ENCODE peak calls at places on chromosomes 7 and 10, in four cellular contexts. One of them, this sample, is unnamed.
A peak's percentile ranks its signal among the peaks of the same experiment; 100 is the strongest.

GRCh38 chr10:60942604-60943269 is 1.2 kb downstream of the RHOBTB1 start:
- DNase-seq in small intestine: peak; percentile 32
- DNase-seq in ovary: peak; percentile 58
- DNase-seq in fibroblast of lung: peak; percentile 52
- DNase-seq in this sample: no peak

GRCh38 chr10:121288864-121289659 is 309.2 kb downstream of the FGFR2 start:
- DNase-seq in small intestine: no peak
- DNase-seq in ovary: no peak
- DNase-seq in fibroblast of lung: no peak
- DNase-seq in this sample: no peak

GRCh38 chr10:78688945-78689935 is 379.5 kb upstream of the ZMIZ1 start:
- DNase-seq in small intestine: no peak
- DNase-seq in ovary: no peak
- DNase-seq in fibroblast of lung: no peak
- DNase-seq in this sample: no peak

GRCh38 chr7:20158684-20159083 is 58.5 kb downstream of the MACC1 start:
- DNase-seq in small intestine: peak; percentile 27
- DNase-seq in ovary: no peak
- DNase-seq in fibroblast of lung: peak; percentile 58
- DNase-seq in this sample: no peak

GRCh38 chr7:149854611-149855367 is 16.6 kb downstream of the ZNF862 start:
- DNase-seq in small intestine: peak; percentile 74
- DNase-seq in ovary: peak; percentile 75
- DNase-seq in fibroblast of lung: peak; percentile 51
- DNase-seq in this sample: peak; percentile 21

GRCh38 chr7:6158424-6159096 is 113.9 kb downstream of the CYTH3 start:
- DNase-seq in small intestine: no peak
- DNase-seq in ovary: no peak
- DNase-seq in fibroblast of lung: no peak
- DNase-seq in this sample: no peak

GRCh38 chr10:132851451-132851850 is 65.5 kb upstream of the NKX6-2 start:
- DNase-seq in small intestine: no peak
- DNase-seq in ovary: no peak
- DNase-seq in fibroblast of lung: no peak
- DNase-seq in this sample: no peak

GRCh38 chr10:98577168-98577567 is 130.4 kb upstream of the HPS1 start:
- DNase-seq in small intestine: no peak
- DNase-seq in ovary: no peak
- DNase-seq in fibroblast of lung: no peak
- DNase-seq in this sample: no peak

GRCh38 chr7:107931740-107932515 is 40.9 kb downstream of the DLD start:
- DNase-seq in small intestine: no peak
- DNase-seq in ovary: no peak
- DNase-seq in fibroblast of lung: no peak
- DNase-seq in this sample: no peak

GRCh38 chr7:150891740-150892139 is 39.4 kb downstream of the AOC1 start:
- DNase-seq in small intestine: no peak
- DNase-seq in ovary: no peak
- DNase-seq in fibroblast of lung: no peak
- DNase-seq in this sample: no peak

GRCh38 chr10:78041170-78042057 is 7.8 kb downstream of the RPS24 start:
- DNase-seq in small intestine: no peak
- DNase-seq in ovary: no peak
- DNase-seq in fibroblast of lung: no peak
- DNase-seq in this sample: no peak

GRCh38 chr7:25944777-25945176 is 207.2 kb upstream of the NFE2L3 start:
- DNase-seq in small intestine: peak; percentile 51
- DNase-seq in ovary: no peak
- DNase-seq in fibroblast of lung: no peak
- DNase-seq in this sample: no peak

GRCh38 chr7:39589323-39590111 is 23.3 kb downstream of the YAE1 start:
- DNase-seq in small intestine: peak; percentile 31
- DNase-seq in ovary: no peak
- DNase-seq in fibroblast of lung: peak; percentile 64
- DNase-seq in this sample: no peak

GRCh38 chr10:84237199-84238051 is 3.9 kb downstream of the LRIT1 start:
- DNase-seq in small intestine: no peak
- DNase-seq in ovary: no peak
- DNase-seq in fibroblast of lung: no peak
- DNase-seq in this sample: no peak

GRCh38 chr10:77192402-77192801 is 445.2 kb downstream of the KCNMA1 start:
- DNase-seq in small intestine: no peak
- DNase-seq in ovary: no peak
- DNase-seq in fibroblast of lung: no peak
- DNase-seq in this sample: no peak

GRCh38 chr7:67523706-67524105 is 527.1 kb downstream of the TYW1 start:
- DNase-seq in small intestine: no peak
- DNase-seq in ovary: no peak
- DNase-seq in fibroblast of lung: no peak
- DNase-seq in this sample: no peak

GRCh38 chr10:96670786-96671185 is 49.5 kb downstream of the PIK3AP1 start:
- DNase-seq in small intestine: no peak
- DNase-seq in ovary: no peak
- DNase-seq in fibroblast of lung: no peak
- DNase-seq in this sample: no peak

GRCh38 chr10:96672491-96673175 is 47.7 kb downstream of the PIK3AP1 start:
- DNase-seq in small intestine: no peak
- DNase-seq in ovary: no peak
- DNase-seq in fibroblast of lung: no peak
- DNase-seq in this sample: no peak

GRCh38 chr10:96675846-96676245 is 44.5 kb downstream of the PIK3AP1 start:
- DNase-seq in small intestine: no peak
- DNase-seq in ovary: no peak
- DNase-seq in fibroblast of lung: no peak
- DNase-seq in this sample: no peak

GRCh38 chr10:96671207-96671890 is 49.0 kb downstream of the PIK3AP1 start:
- DNase-seq in small intestine: no peak
- DNase-seq in ovary: no peak
- DNase-seq in fibroblast of lung: no peak
- DNase-seq in this sample: no peak

DNA sequence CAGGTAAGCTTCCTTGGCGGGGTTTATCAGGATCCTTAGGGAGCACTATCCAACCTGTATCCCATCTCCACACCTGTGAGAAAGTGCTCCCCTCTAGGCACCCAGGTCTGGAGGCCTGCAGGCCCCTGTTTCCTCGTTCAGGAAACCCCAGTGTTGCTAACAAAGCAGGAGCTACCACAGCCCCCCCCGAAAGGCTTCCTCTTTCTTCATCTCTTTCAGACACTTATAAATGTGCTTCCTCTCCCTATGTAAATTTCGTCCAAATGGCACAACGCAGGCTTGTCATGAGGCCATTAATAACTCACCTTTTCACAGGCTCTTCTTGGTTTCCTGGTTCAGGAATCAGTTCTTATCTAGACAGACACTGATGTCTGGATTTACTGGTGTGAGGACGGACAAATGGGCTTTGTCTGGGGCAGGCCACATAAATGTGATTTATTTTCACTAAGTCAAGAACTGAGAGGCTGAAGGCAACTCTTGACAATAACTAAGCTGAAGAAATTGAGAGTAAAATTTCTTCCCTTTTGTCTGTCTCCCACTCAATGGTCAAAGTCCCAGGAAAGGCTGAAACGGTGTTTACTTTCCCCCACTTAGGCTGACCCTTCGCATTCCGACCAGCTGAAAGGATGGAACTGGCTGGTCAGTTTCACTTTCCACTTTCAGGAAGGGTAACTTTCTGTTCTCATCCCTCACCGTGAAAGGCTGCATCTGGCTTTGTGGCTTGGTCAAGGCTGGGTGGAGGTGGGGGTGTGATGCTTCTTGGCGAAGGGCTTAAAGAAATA is 46.8 kb downstream of the PIK3AP1 start:
- DNase-seq in small intestine: peak; percentile 38
- DNase-seq in ovary: peak; percentile 70
- DNase-seq in fibroblast of lung: peak; percentile 29
- DNase-seq in this sample: no peak
- H3K27ac ChIP-seq in small intestine: peak overlapping the region; percentile 12
- H3K27ac ChIP-seq in ovary: peak overlapping the region; percentile 73
- H3K27ac ChIP-seq in fibroblast of lung: no peak overlapping the region
- H3K27ac ChIP-seq in this sample: no peak overlapping the region

GRCh38 chr10:93995182-93995581 is 1.5 kb downstream of the PLCE1 start:
- DNase-seq in small intestine: no peak
- DNase-seq in ovary: no peak
- DNase-seq in fibroblast of lung: no peak
- DNase-seq in this sample: no peak

GRCh38 chr10:93995598-93996271 is 2.0 kb downstream of the PLCE1 start:
- DNase-seq in small intestine: no peak
- DNase-seq in ovary: no peak
- DNase-seq in fibroblast of lung: no peak
- DNase-seq in this sample: peak; percentile 38

GRCh38 chr10:93992400-93993030 is 1.2 kb upstream of the PLCE1 start:
- DNase-seq in small intestine: no peak
- DNase-seq in ovary: no peak
- DNase-seq in fibroblast of lung: peak; percentile 13
- DNase-seq in this sample: no peak

GRCh38 chr10:93993414-93993781 is 333 bp upstream of the PLCE1 start:
- DNase-seq in small intestine: no peak
- DNase-seq in ovary: no peak
- DNase-seq in fibroblast of lung: no peak
- DNase-seq in this sample: no peak

GRCh38 chr10:93993782-93994668 is at the start of gene PLCE1:
- DNase-seq in small intestine: peak; percentile 73
- DNase-seq in ovary: peak; percentile 44
- DNase-seq in fibroblast of lung: peak; percentile 15
- DNase-seq in this sample: peak; percentile 58
- H3K27ac ChIP-seq in small intestine: peak within 1 kb of the TSS; percentile 56
- H3K27ac ChIP-seq in ovary: no peak within 1 kb of the TSS
- H3K27ac ChIP-seq in fibroblast of lung: no peak within 1 kb of the TSS
- H3K27ac ChIP-seq in this sample: peak within 1 kb of the TSS; percentile 33

GRCh38 chr7:44275829-44276570 is 49.4 kb downstream of the CAMK2B start:
- DNase-seq in small intestine: no peak
- DNase-seq in ovary: no peak
- DNase-seq in fibroblast of lung: no peak
- DNase-seq in this sample: no peak
- H3K27ac ChIP-seq in small intestine: no peak overlapping the region
- H3K27ac ChIP-seq in ovary: no peak overlapping the region
- H3K27ac ChIP-seq in fibroblast of lung: no peak overlapping the region
- H3K27ac ChIP-seq in this sample: no peak overlapping the region

GRCh38 chr7:129373651-129374428 is 60.4 kb upstream of the STRIP2 start:
- DNase-seq in small intestine: peak; percentile 65
- DNase-seq in ovary: no peak
- DNase-seq in fibroblast of lung: no peak
- DNase-seq in this sample: no peak

GRCh38 chr7:129367349-129367699 is 66.9 kb upstream of the STRIP2 start:
- DNase-seq in small intestine: no peak
- DNase-seq in ovary: no peak
- DNase-seq in fibroblast of lung: no peak
- DNase-seq in this sample: no peak

GRCh38 chr7:129367700-129368388 is 66.4 kb upstream of the STRIP2 start:
- DNase-seq in small intestine: peak; percentile 98
- DNase-seq in ovary: peak; percentile 61
- DNase-seq in fibroblast of lung: peak; percentile 80
- DNase-seq in this sample: peak; percentile 59

GRCh38 chr7:129370812-129371211 is 63.4 kb upstream of the STRIP2 start:
- DNase-seq in small intestine: peak; percentile 73
- DNase-seq in ovary: no peak
- DNase-seq in fibroblast of lung: peak; percentile 15
- DNase-seq in this sample: no peak

DNA sequence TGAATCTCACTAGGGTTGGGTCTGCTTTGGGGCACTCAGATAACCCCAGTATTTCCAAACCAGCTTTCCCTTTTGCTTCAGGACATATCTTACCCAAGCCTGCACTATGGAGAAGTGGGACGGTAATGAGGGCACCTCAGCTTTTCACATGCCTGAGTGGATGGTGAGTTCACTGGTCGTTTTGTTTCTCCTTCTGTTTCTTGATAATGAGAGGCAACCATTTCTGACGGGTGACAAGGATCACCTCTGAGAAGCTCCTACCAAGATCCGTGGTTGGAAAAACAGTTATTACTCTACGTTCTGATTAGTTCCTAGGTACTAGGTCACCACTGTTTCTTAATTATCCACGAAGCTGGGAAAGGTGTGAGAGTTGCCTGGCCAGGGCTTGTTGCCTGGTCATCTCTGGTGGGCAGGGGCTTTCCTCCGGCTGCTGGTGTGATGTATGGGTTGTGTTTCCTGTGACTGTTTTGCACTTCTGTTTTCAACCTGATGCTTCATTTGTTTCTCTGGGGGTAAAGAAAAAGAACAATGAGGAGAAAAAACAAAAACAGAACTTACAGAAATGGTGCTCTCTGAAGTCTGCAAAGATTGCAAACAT is 65.7 kb upstream of the STRIP2 start:
- DNase-seq in small intestine: no peak
- DNase-seq in ovary: no peak
- DNase-seq in fibroblast of lung: no peak
- DNase-seq in this sample: no peak
- H3K27ac ChIP-seq in small intestine: peak overlapping the region; percentile 91
- H3K27ac ChIP-seq in ovary: no peak overlapping the region
- H3K27ac ChIP-seq in fibroblast of lung: no peak overlapping the region
- H3K27ac ChIP-seq in this sample: no peak overlapping the region

GRCh38 chr7:57071-57470 is 135.3 kb upstream of the FAM20C start:
- DNase-seq in small intestine: no peak
- DNase-seq in ovary: no peak
- DNase-seq in fibroblast of lung: no peak
- DNase-seq in this sample: no peak
- H3K27ac ChIP-seq in small intestine: no peak overlapping the region
- H3K27ac ChIP-seq in ovary: no peak overlapping the region
- H3K27ac ChIP-seq in fibroblast of lung: no peak overlapping the region
- H3K27ac ChIP-seq in this sample: no peak overlapping the region

GRCh38 chr10:3108033-3108432 is 40.7 kb downstream of the PFKP start:
- DNase-seq in small intestine: no peak
- DNase-seq in ovary: no peak
- DNase-seq in fibroblast of lung: no peak
- DNase-seq in this sample: no peak
- H3K27ac ChIP-seq in small intestine: no peak overlapping the region
- H3K27ac ChIP-seq in ovary: peak overlapping the region; percentile 45
- H3K27ac ChIP-seq in fibroblast of lung: peak overlapping the region; percentile 84
- H3K27ac ChIP-seq in this sample: peak overlapping the region; percentile 98